ENCODE peak calls at places on chromosomes 6 and 20, in six cellular contexts. One of them, this sample, is unnamed.

GRCh38 chr6:15936503-15936902 is 192.4 kb upstream of the MYLIP start:
- DNase-seq in IMR-90: no peak
- DNase-seq in HL-60: no peak
- DNase-seq in heart left ventricle: no peak
- DNase-seq in tibial artery: no peak
- DNase-seq in AG04450: no peak
- DNase-seq in this sample: no peak

GRCh38 chr6:3748208-3748701 is 3.3 kb downstream of the PXDC1 start:
- DNase-seq in IMR-90: peak
- DNase-seq in heart left ventricle: peak
- DNase-seq in tibial artery: peak
- DNase-seq in HL-60: no peak
- DNase-seq in AG04450: no peak
- DNase-seq in this sample: peak

GRCh38 chr6:92684386-92684785 is 735.0 kb downstream of the EPHA7 start:
- DNase-seq in HL-60: no peak
- DNase-seq in heart left ventricle: no peak
- DNase-seq in AG04450: no peak
- DNase-seq in tibial artery: no peak
- DNase-seq in IMR-90: peak
- DNase-seq in this sample: no peak

GRCh38 chr6:132466952-132467351 is 46.0 kb downstream of the STX7 start:
- DNase-seq in tibial artery: no peak
- DNase-seq in AG04450: peak
- DNase-seq in HL-60: no peak
- DNase-seq in IMR-90: peak
- DNase-seq in heart left ventricle: no peak
- DNase-seq in this sample: no peak

GRCh38 chr6:139278190-139278589 is 13.6 kb downstream of the TXLNB start:
- DNase-seq in heart left ventricle: peak
- DNase-seq in IMR-90: peak
- DNase-seq in AG04450: no peak
- DNase-seq in HL-60: no peak
- DNase-seq in tibial artery: no peak
- DNase-seq in this sample: no peak

GRCh38 chr20:55415567-55416142 is 589.7 kb downstream of the CBLN4 start:
- DNase-seq in heart left ventricle: no peak
- DNase-seq in IMR-90: no peak
- DNase-seq in HL-60: no peak
- DNase-seq in tibial artery: no peak
- DNase-seq in AG04450: no peak
- DNase-seq in this sample: no peak

GRCh38 chr20:15836634-15837033 is 736.6 kb downstream of the KIF16B start:
- DNase-seq in tibial artery: no peak
- DNase-seq in heart left ventricle: no peak
- DNase-seq in HL-60: no peak
- DNase-seq in IMR-90: no peak
- DNase-seq in AG04450: no peak
- DNase-seq in this sample: no peak

GRCh38 chr20:34705383-34706021 is 1.4 kb downstream of the TP53INP2 start:
- DNase-seq in IMR-90: peak
- DNase-seq in tibial artery: no peak
- DNase-seq in AG04450: no peak
- DNase-seq in heart left ventricle: peak
- DNase-seq in HL-60: no peak
- DNase-seq in this sample: peak

GRCh38 chr6:73116330-73116729 is 109.0 kb downstream of the KHDC1L start:
- DNase-seq in heart left ventricle: no peak
- DNase-seq in AG04450: no peak
- DNase-seq in IMR-90: no peak
- DNase-seq in tibial artery: no peak
- DNase-seq in HL-60: no peak
- DNase-seq in this sample: no peak

GRCh38 chr6:79602859-79603258 is 28.3 kb upstream of the SH3BGRL2 start:
- DNase-seq in AG04450: no peak
- DNase-seq in tibial artery: no peak
- DNase-seq in HL-60: no peak
- DNase-seq in IMR-90: no peak
- DNase-seq in heart left ventricle: no peak
- DNase-seq in this sample: no peak

GRCh38 chr6:83006270-83006905 is 59.3 kb downstream of the UBE3D start:
- DNase-seq in IMR-90: no peak
- DNase-seq in HL-60: no peak
- DNase-seq in heart left ventricle: no peak
- DNase-seq in AG04450: no peak
- DNase-seq in tibial artery: no peak
- DNase-seq in this sample: no peak

GRCh38 chr6:105753184-105754097 is 332.7 kb upstream of the PRDM1 start:
- DNase-seq in AG04450: peak
- DNase-seq in tibial artery: no peak
- DNase-seq in IMR-90: peak
- DNase-seq in heart left ventricle: no peak
- DNase-seq in HL-60: no peak
- DNase-seq in this sample: no peak

GRCh38 chr20:32535316-32535952 is 49.7 kb downstream of the NOL4L start:
- DNase-seq in heart left ventricle: peak
- DNase-seq in AG04450: no peak
- DNase-seq in IMR-90: no peak
- DNase-seq in tibial artery: no peak
- DNase-seq in HL-60: no peak
- DNase-seq in this sample: no peak
- H3K4me3 ChIP-seq in heart left ventricle: peak
- H3K4me3 ChIP-seq in AG04450: no peak
- H3K4me3 ChIP-seq in IMR-90: no peak
- H3K4me3 ChIP-seq in tibial artery: no peak
- H3K4me3 ChIP-seq in HL-60: no peak
- H3K4me3 ChIP-seq in this sample: no peak

GRCh38 chr20:32034581-32035397 is 17.3 kb upstream of the HCK start:
- DNase-seq in tibial artery: peak
- DNase-seq in IMR-90: no peak
- DNase-seq in heart left ventricle: peak
- DNase-seq in AG04450: no peak
- DNase-seq in HL-60: no peak
- DNase-seq in this sample: no peak
- H3K27ac ChIP-seq in tibial artery: no peak
- H3K27ac ChIP-seq in IMR-90: no peak
- H3K27ac ChIP-seq in heart left ventricle: no peak
- H3K27ac ChIP-seq in AG04450: no peak
- H3K27ac ChIP-seq in HL-60: peak
- H3K27ac ChIP-seq in this sample: no peak

DNA sequence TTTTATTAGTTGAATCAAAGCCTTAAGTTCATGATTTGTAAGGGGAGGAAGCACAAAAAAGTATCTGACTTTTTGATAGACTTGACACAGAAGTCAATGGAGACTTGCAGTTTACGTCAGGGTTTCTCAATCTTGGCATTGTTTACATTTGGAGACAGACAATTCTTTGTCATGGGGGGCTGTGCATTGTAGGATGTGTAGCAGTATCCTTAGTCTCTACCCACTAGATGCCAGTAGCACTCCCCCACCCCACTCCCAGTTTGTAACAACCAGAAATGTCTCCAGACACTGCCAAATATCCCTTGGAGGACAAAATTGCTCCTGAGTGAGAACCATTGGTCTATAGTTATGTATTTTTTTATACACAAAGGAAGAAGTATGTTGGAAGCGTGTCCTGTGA is 434.1 kb downstream of the RFPL4B start:
- DNase-seq in IMR-90: peak
- DNase-seq in HL-60: no peak
- DNase-seq in tibial artery: no peak
- DNase-seq in heart left ventricle: no peak
- DNase-seq in AG04450: no peak
- DNase-seq in this sample: peak
- TF ChIP-seq CTCF in IMR-90: peak
- TF ChIP-seq CTCF in HL-60: no peak
- TF ChIP-seq CTCF in tibial artery: no peak
- TF ChIP-seq CTCF in heart left ventricle: no peak
- TF ChIP-seq CTCF in AG04450: peak
- TF ChIP-seq CTCF in this sample: peak

GRCh38 chr6:85450578-85450884 is 648 bp downstream of the NT5E start:
- DNase-seq in AG04450: no peak
- DNase-seq in tibial artery: no peak
- DNase-seq in heart left ventricle: no peak
- DNase-seq in HL-60: no peak
- DNase-seq in IMR-90: no peak
- DNase-seq in this sample: no peak

GRCh38 chr6:85452441-85452881 is 2.6 kb downstream of the NT5E start:
- DNase-seq in tibial artery: no peak
- DNase-seq in IMR-90: peak
- DNase-seq in heart left ventricle: no peak
- DNase-seq in HL-60: no peak
- DNase-seq in AG04450: peak
- DNase-seq in this sample: peak

GRCh38 chr6:85449818-85450577 is at the start of gene NT5E:
- DNase-seq in heart left ventricle: peak
- DNase-seq in tibial artery: peak
- DNase-seq in IMR-90: peak
- DNase-seq in HL-60: no peak
- DNase-seq in AG04450: no peak
- DNase-seq in this sample: peak

GRCh38 chr6:85451586-85452306 is 1.9 kb downstream of the NT5E start:
- DNase-seq in tibial artery: no peak
- DNase-seq in AG04450: no peak
- DNase-seq in heart left ventricle: no peak
- DNase-seq in IMR-90: no peak
- DNase-seq in HL-60: no peak
- DNase-seq in this sample: no peak

GRCh38 chr6:85449388-85449817 is 480 bp upstream of the NT5E start:
- DNase-seq in tibial artery: peak
- DNase-seq in AG04450: peak
- DNase-seq in HL-60: no peak
- DNase-seq in IMR-90: peak
- DNase-seq in heart left ventricle: peak
- DNase-seq in this sample: peak
- H3K4me3 ChIP-seq in tibial artery: peak
- H3K4me3 ChIP-seq in AG04450: peak
- H3K4me3 ChIP-seq in HL-60: peak
- H3K4me3 ChIP-seq in IMR-90: peak
- H3K4me3 ChIP-seq in heart left ventricle: peak
- H3K4me3 ChIP-seq in this sample: peak

DNA sequence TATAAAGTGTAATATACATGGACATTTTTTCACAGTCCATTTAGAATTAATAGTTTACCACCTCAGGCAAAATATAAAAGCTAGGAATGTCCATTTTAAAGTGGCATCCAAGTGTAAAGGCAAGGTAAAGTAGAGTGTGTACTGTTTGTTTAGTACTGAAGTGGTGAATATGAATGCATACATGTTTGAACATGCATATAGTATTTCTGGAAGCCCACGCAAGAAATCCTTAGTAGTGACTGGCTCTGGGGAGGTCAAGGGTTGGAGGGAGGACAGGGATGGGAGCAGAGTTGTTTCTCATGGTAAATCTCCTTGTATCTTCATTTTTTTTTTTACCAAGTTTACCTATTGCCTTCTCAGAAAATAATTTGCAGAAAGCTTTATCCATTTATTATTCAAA is 129.2 kb downstream of the UNC5CL start:
- DNase-seq in heart left ventricle: no peak
- DNase-seq in AG04450: no peak
- DNase-seq in tibial artery: no peak
- DNase-seq in HL-60: no peak
- DNase-seq in IMR-90: no peak
- DNase-seq in this sample: no peak
- H3K27ac ChIP-seq in heart left ventricle: no peak
- H3K27ac ChIP-seq in AG04450: no peak
- H3K27ac ChIP-seq in tibial artery: no peak
- H3K27ac ChIP-seq in HL-60: no peak
- H3K27ac ChIP-seq in IMR-90: no peak
- H3K27ac ChIP-seq in this sample: no peak

GRCh38 chr6:137443901-137444300 is 50.3 kb downstream of the OLIG3 start:
- DNase-seq in HL-60: no peak
- DNase-seq in AG04450: no peak
- DNase-seq in heart left ventricle: no peak
- DNase-seq in tibial artery: no peak
- DNase-seq in IMR-90: no peak
- DNase-seq in this sample: no peak
- TF ChIP-seq CTCF in HL-60: no peak
- TF ChIP-seq CTCF in AG04450: no peak
- TF ChIP-seq CTCF in heart left ventricle: no peak
- TF ChIP-seq CTCF in tibial artery: no peak
- TF ChIP-seq CTCF in IMR-90: no peak
- TF ChIP-seq CTCF in this sample: no peak

DNA sequence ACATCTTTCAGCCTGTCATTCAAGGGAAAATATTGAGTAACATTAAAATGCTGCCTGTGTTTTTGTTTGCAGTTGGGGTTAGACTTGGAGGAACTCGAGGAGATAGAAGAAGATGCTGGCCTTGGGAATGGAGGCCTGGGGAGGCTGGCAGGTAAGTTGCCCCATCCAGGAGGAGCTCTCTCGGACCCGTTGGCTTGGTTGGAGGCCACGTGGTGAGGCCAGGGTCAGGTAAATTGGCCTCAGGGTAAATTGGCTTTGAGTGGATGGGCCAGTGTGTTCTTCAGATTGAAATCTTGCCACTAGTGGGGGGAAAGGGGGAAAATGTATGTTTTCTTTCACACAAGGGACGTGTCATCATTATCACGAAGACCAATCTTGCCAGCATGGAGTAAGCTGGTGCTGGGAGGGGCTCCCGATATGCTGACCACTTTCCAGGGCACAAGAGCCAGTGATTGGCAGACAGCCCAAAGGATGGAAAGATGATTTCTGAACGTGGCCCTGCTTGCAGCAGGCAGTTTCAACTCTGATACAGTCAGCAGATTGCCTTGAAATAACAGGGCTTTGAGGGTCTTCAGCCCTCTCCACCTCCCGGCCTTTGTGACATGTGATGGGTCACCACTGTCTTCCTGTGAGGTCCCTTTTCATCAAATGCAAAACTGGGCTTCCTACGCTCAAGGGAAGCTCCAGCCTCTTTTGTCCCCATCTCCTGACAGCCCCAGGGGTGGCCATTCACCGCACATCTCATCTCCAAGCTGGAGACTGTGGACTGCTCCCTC is 21.4 kb downstream of the PYGB start:
- DNase-seq in IMR-90: no peak
- DNase-seq in HL-60: no peak
- DNase-seq in tibial artery: peak
- DNase-seq in AG04450: no peak
- DNase-seq in heart left ventricle: peak
- DNase-seq in this sample: no peak
- H3K4me3 ChIP-seq in IMR-90: no peak
- H3K4me3 ChIP-seq in HL-60: no peak
- H3K4me3 ChIP-seq in tibial artery: no peak
- H3K4me3 ChIP-seq in AG04450: no peak
- H3K4me3 ChIP-seq in heart left ventricle: no peak
- H3K4me3 ChIP-seq in this sample: no peak

GRCh38 chr20:11302436-11302835 is 615.3 kb upstream of the BTBD3 start:
- DNase-seq in AG04450: peak
- DNase-seq in HL-60: no peak
- DNase-seq in heart left ventricle: no peak
- DNase-seq in tibial artery: no peak
- DNase-seq in IMR-90: peak
- DNase-seq in this sample: no peak

GRCh38 chr20:11304811-11305210 is 612.9 kb upstream of the BTBD3 start:
- DNase-seq in tibial artery: no peak
- DNase-seq in IMR-90: no peak
- DNase-seq in AG04450: no peak
- DNase-seq in HL-60: no peak
- DNase-seq in heart left ventricle: no peak
- DNase-seq in this sample: no peak

GRCh38 chr20:11305406-11305805 is 612.3 kb upstream of the BTBD3 start:
- DNase-seq in IMR-90: peak
- DNase-seq in AG04450: no peak
- DNase-seq in tibial artery: no peak
- DNase-seq in HL-60: no peak
- DNase-seq in heart left ventricle: no peak
- DNase-seq in this sample: no peak

GRCh38 chr20:11296951-11297350 is 620.7 kb upstream of the BTBD3 start:
- DNase-seq in HL-60: no peak
- DNase-seq in AG04450: no peak
- DNase-seq in IMR-90: peak
- DNase-seq in tibial artery: no peak
- DNase-seq in heart left ventricle: no peak
- DNase-seq in this sample: no peak

GRCh38 chr20:11301699-11302098 is 616.0 kb upstream of the BTBD3 start:
- DNase-seq in heart left ventricle: no peak
- DNase-seq in HL-60: no peak
- DNase-seq in AG04450: no peak
- DNase-seq in IMR-90: no peak
- DNase-seq in tibial artery: no peak
- DNase-seq in this sample: no peak
- H3K27ac ChIP-seq in heart left ventricle: no peak
- H3K27ac ChIP-seq in HL-60: no peak
- H3K27ac ChIP-seq in AG04450: no peak
- H3K27ac ChIP-seq in IMR-90: no peak
- H3K27ac ChIP-seq in tibial artery: no peak
- H3K27ac ChIP-seq in this sample: no peak